ENCODE peak calls at places on chromosomes 4 and X, in six cellular contexts. S is H9, G is H1, I is trophoblast cell, U is IMR-90, C is neuronal stem cell. H is an unnamed sample. For H3K79me1 and H3K9me3, the result is how much of the 10 kb centered on the place peaks cover.

GRCh38 chr4:4574792-4575191 is 32.9 kb upstream of the STX18 start:
- DNase-seq in G (peak), C (no peak), U (peak), I (no peak), S (peak), H (peak)

GRCh38 chr4:73343432-73343831 is 60.7 kb upstream of the ALB start:
- DNase-seq in I (no peak), C (no peak), U (no peak), S (no peak), G (no peak), H (no peak)

GRCh38 chrX:76064825-76065224 is 108.0 kb upstream of the PBDC1 start:
- DNase-seq in S (no peak), I (no peak), C (no peak), U (no peak), G (no peak), H (no peak)

GRCh38 chr4:11954093-11954492 is 525.4 kb upstream of the HS3ST1 start:
- DNase-seq in I (peak), U (no peak), C (peak), S (no peak), G (no peak), H (no peak)

GRCh38 chr4:152910521-152910920 is 25.6 kb upstream of the FHDC1 start:
- DNase-seq in C (no peak), I (no peak), U (no peak), G (no peak), S (no peak), H (no peak)

GRCh38 chr4:169008478-169008877 is 1.6 kb downstream of the CBR4 start:
- DNase-seq in S (no peak), I (no peak), G (no peak), U (no peak), C (no peak), H (no peak)

GRCh38 chrX:153870288-153870690 is 15.7 kb downstream of the L1CAM start:
- DNase-seq in G (no peak), C (no peak), I (no peak), U (no peak), S (no peak), H (no peak)

GRCh38 chr4:7904108-7904516 is 35.5 kb downstream of the AFAP1 start:
- DNase-seq in C (no peak), U (peak), I (peak), G (no peak), S (no peak), H (peak)

GRCh38 chr4:52925531-52925968 is 63.4 kb downstream of the RASL11B start:
- DNase-seq in I (no peak), G (no peak), U (no peak), S (no peak), C (no peak), H (peak)

GRCh38 chrX:71910526-71911022 is at the start of gene NHSL2:
- DNase-seq in S (peak), U (peak), I (no peak), G (peak), C (peak), H (peak)

GRCh38 chr4:5878359-5878758 is 14.5 kb downstream of the CRMP1 start:
- DNase-seq in U (no peak), C (no peak), G (no peak), S (no peak), I (no peak), H (no peak)
- H3K79me1 ChIP-seq in U (under half), C (under half), G (under half), S (under half), I (under half), H (under half)

GRCh38 chrX:47446971-47447370 is 36.1 kb downstream of the ZNF41 start:
- DNase-seq in G (no peak), I (no peak), U (no peak), C (no peak), S (no peak), H (no peak)
- H3K9me3 ChIP-seq in G (under half), I (under half), U (under half), C (under half), S (half or more), H (half or more)

DNA sequence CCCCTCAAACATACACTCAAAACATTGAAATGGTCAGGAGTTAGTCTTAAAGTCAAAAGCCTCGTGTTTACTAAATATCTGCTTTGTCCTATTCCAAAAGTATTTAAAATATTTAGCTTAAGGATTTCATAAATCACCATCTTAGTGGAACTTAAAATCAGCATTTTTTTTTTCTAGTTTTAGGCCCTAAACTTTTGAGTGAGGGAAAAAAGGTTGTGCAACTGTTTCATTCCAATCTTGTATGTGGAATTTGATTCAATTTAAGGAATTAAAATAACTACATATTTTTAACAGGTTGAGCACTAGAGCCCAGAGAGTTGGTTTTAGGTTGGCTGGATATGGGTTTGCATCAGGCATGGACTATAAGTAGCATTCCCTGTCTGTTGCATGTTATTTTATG is 35.7 kb upstream of the ANK2 start:
- DNase-seq in I (no peak), S (no peak), C (no peak), U (no peak), G (no peak), H (no peak)
- H3K79me1 ChIP-seq in I (under half), S (under half), C (under half), U (under half), G (under half), H (under half)

DNA sequence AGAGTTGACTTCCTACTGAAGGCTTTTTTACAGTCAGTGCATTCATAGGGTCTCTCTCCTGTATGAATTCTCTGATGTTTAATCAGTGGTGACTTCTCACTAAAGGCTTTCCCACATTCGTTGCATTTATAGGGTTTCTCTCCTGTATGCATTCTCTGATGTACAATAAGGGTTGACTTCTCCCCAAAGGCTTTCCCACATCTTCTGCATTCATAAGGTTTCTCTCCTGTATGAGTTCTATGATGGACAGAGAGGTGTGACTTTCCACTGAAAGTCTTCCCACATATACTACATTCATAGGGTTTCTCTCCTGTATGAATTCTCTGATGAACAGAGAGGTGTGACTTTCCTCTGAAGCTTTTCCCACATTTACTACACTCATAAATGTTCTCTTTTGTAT is 45.2 kb downstream of the ZNF674 start:
- DNase-seq in C (no peak), U (no peak), I (no peak), S (no peak), G (no peak), H (peak)
- H3K9me3 ChIP-seq in C (under half), U (under half), I (under half), S (half or more), G (under half), H (half or more)

GRCh38 chr4:5883916-5884315 is 9.0 kb downstream of the CRMP1 start:
- DNase-seq in C (no peak), I (no peak), U (no peak), S (no peak), G (no peak), H (peak)
- H3K79me1 ChIP-seq in C (under half), I (under half), U (under half), S (under half), G (under half), H (under half)

DNA sequence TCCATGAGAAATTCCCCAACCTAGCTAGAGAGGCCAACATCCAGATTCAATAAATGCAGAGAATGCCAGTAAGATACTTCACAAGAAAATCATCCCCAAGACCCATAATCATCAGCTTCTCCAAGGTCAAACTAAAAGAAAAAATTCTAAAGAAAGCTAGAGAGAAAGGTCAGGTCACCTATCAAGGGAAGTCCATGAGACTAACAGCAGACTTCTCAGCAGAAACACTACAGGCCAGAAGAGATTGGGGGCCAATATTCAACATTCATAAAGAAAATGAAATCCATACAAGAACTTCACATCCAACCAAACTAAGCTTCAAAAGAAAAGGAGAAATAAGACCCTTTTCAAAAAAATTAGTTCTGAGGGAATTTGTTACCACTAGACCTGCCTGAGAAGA is 118.8 kb upstream of the ANXA10 start:
- DNase-seq in I (no peak), U (no peak), G (no peak), C (no peak), S (no peak), H (no peak)
- H3K9me3 ChIP-seq in I (under half), U (under half), G (under half), C (under half), S (under half), H (half or more)

DNA sequence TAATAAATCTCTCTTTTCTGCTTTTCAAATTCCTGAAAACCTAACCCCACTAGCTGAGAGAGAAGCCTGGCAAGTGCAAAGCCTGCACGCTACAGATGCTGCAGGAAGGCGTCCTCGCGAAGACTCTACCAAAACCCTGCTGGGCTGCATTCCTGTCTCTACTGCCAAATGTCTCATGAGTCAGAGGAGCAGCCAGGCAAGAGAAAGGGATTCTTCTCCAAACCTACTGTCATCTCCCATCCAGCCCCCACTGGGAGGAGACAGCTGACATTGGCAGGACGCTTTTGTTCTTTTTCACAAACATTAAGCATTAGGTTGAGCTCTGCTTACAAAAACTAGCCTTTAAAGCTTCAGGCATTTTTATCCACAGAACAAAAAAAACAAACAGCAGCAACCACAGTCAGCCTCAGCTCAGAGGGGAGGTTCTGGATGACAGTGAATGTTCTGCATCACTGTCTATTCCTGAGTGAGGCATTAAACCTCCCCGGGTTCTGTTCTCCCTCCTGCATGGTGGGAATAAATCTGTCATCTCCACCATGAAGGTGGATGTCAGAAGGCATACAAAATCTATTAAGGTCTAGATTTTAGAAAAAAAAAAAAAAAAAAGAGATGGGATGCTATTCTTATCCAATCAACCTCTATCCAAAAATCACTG is 17.9 kb downstream of the CRMP1 start:
- DNase-seq in U (peak), I (peak), G (no peak), C (no peak), S (peak), H (no peak)
- H3K79me1 ChIP-seq in U (under half), I (under half), G (under half), C (under half), S (under half), H (under half)

GRCh38 chrX:67893931-67894330 is 350.1 kb downstream of the AR start:
- DNase-seq in C (no peak), G (no peak), S (no peak), U (peak), I (no peak), H (peak)
- H3K9me3 ChIP-seq in C (under half), G (under half), S (half or more), U (under half), I (under half), H (half or more)

GRCh38 chr4:5882947-5883346 is 9.9 kb downstream of the CRMP1 start:
- DNase-seq in S (no peak), C (no peak), G (no peak), U (no peak), I (no peak), H (no peak)
- H3K79me1 ChIP-seq in S (under half), C (under half), G (under half), U (under half), I (under half), H (under half)